ENCODE peak calls at places on chromosomes 12 and 14, in seven cellular contexts. P, R, E, T, M, V and F are unnamed samples.
A peak's percentile ranks its signal among the peaks of the same experiment; 100 is the strongest.

GRCh38 chr12:5428332-5429221 is 3.3 kb upstream of the NTF3 start:
- DNase-seq in P (no peak), R (no peak), E (peak; percentile 15), T (no peak), M (no peak), V (peak; percentile 57), F (peak; percentile 52)

GRCh38 chr12:9750276-9751203 is 10.2 kb downstream of the CD69 start:
- DNase-seq in P (peak; percentile 65), R (peak; percentile 46), E (peak; percentile 66), T (peak; percentile 47), M (no peak), V (no peak), F (no peak)

GRCh38 chr12:100897240-100897639 is 102.7 kb downstream of the ANO4 start:
- DNase-seq in P (no peak), R (no peak), E (no peak), T (no peak), M (no peak), V (no peak), F (no peak)

GRCh38 chr14:69699743-69700309 is 67.1 kb upstream of the SRSF5 start:
- DNase-seq in P (no peak), R (no peak), E (no peak), T (no peak), M (no peak), V (no peak), F (no peak)

GRCh38 chr14:39467889-39468524 is 35.8 kb upstream of the FBXO33 start:
- DNase-seq in P (no peak), R (peak; percentile 55), E (no peak), T (peak; percentile 83), M (no peak), V (peak; percentile 66), F (peak; percentile 69)

GRCh38 chr12:42468341-42468821 is 121.2 kb downstream of the PRICKLE1 start:
- DNase-seq in P (no peak), R (no peak), E (no peak), T (no peak), M (peak; percentile 45), V (no peak), F (no peak)

GRCh38 chr12:101678081-101678480 is 19.4 kb upstream of the CHPT1 start:
- DNase-seq in P (no peak), R (no peak), E (no peak), T (no peak), M (no peak), V (no peak), F (no peak)

GRCh38 chr12:108833355-108833733 is 24.0 kb downstream of the SSH1 start:
- DNase-seq in P (no peak), R (peak; percentile 71), E (no peak), T (no peak), M (no peak), V (no peak), F (no peak)

GRCh38 chr12:132523576-132524331 is 33.8 kb downstream of the FBRSL1 start:
- DNase-seq in P (peak; percentile 83), R (no peak), E (peak; percentile 77), T (peak; percentile 32), M (no peak), V (peak; percentile 94), F (peak; percentile 86)

GRCh38 chr12:58966939-58967338 is 46.6 kb upstream of the LRIG3 start:
- DNase-seq in P (no peak), R (no peak), E (no peak), T (no peak), M (no peak), V (no peak), F (no peak)

GRCh38 chr12:51020448-51021182 is 5.6 kb downstream of the SLC11A2 start:
- DNase-seq in P (no peak), R (no peak), E (no peak), T (no peak), M (no peak), V (no peak), F (no peak)

GRCh38 chr12:53241623-53242412 is 9.8 kb upstream of the RARG start:
- DNase-seq in P (no peak), R (no peak), E (no peak), T (no peak), M (no peak), V (no peak), F (peak; percentile 66)

GRCh38 chr12:52086944-52087835 is 7.7 kb downstream of the SMIM41 start:
- DNase-seq in P (no peak), R (no peak), E (no peak), T (no peak), M (no peak), V (no peak), F (no peak)

GRCh38 chr14:101028971-101029667 is 125.6 kb upstream of the RTL1 start:
- DNase-seq in P (no peak), R (no peak), E (no peak), T (no peak), M (no peak), V (no peak), F (no peak)

GRCh38 chr12:13099066-13099909 is 4.2 kb downstream of the GSG1 start:
- DNase-seq in P (no peak), R (no peak), E (no peak), T (no peak), M (no peak), V (no peak), F (no peak)

GRCh38 chr14:32986791-32987545 is 48.3 kb downstream of the NPAS3 start:
- DNase-seq in P (no peak), R (no peak), E (no peak), T (no peak), M (no peak), V (no peak), F (no peak)

GRCh38 chr12:101779626-101780025 is 40.4 kb upstream of the SYCP3 start:
- DNase-seq in P (no peak), R (no peak), E (no peak), T (no peak), M (no peak), V (no peak), F (no peak)

GRCh38 chr14:70663707-70664179 is 22.0 kb downstream of the TTC9 start:
- DNase-seq in P (no peak), R (no peak), E (peak; percentile 12), T (no peak), M (peak; percentile 90), V (no peak), F (no peak)

GRCh38 chr12:106140223-106140986 is 1.7 kb upstream of the NUAK1 start:
- DNase-seq in P (no peak), R (no peak), E (no peak), T (no peak), M (no peak), V (no peak), F (no peak)

GRCh38 chr14:98871796-98872195 is 400.2 kb downstream of the BCL11B start:
- DNase-seq in P (no peak), R (no peak), E (no peak), T (no peak), M (no peak), V (no peak), F (no peak)

DNA sequence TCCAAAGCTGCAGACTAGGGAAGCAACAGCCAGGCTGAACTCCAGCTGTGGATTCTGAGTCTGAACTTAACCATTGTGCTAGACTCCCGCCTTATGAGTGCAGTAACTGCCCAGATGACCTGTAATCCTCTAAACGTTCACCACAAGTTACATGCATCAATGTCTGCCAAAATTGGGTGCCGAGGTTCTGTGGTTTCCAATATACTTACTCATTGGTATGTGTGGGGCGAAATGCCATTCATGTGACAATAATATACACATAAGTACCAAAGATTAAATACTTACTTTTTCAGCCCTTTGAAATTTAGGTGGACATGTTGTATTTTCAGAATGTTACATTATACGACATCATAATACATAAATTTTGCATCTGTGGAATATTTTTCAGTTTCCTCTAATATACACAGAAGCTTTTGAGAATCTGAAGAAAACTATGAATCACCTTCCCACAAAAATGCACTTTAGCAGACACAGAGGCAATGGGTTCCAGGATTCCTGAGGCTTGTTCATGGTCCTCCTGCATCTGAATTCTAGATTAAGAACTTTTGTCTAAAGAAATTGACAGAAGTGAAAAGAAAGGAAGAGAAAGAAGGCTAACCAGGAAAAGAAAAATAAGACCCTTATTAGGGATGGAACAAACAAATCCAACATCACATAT is 31.7 kb downstream of the GRIP1 start:
- DNase-seq in P (no peak), R (no peak), E (no peak), T (no peak), M (no peak), V (no peak), F (no peak)
- TF ChIP-seq SP1 in P (no peak), R (no peak), E (no peak), T (no peak), M (no peak), V (no peak), F (no peak)

DNA sequence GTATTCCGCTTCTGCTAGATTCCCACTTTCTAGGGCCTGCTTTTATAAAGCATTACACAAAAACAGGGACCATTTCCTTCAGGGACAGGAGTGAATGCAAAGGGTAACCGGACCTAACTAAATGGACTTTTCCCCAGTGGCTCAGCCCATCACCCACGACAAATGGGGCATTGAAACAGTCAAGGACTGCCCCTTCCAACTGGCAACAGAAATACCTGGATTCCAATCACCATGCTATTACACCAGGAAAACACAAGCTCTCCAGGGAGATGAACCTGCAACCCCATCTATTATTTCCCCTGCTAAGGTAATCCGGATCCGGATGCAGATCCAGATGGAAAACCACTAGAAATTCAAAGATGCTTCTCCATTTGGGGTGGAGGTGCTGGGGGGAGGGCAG is 1.0 kb downstream of the MPHOSPH9 start:
- DNase-seq in P (no peak), R (no peak), E (no peak), T (peak; percentile 30), M (no peak), V (no peak), F (no peak)
- TF ChIP-seq SP1 in P (no peak), R (no peak), E (no peak), T (no peak), M (no peak), V (no peak), F (no peak)

GRCh38 chr14:92676448-92677086 is 71.9 kb downstream of the LGMN start:
- DNase-seq in P (no peak), R (no peak), E (no peak), T (no peak), M (no peak), V (no peak), F (no peak)
- TF ChIP-seq SP1 in P (no peak), R (no peak), E (no peak), T (no peak), M (no peak), V (no peak), F (no peak)

DNA sequence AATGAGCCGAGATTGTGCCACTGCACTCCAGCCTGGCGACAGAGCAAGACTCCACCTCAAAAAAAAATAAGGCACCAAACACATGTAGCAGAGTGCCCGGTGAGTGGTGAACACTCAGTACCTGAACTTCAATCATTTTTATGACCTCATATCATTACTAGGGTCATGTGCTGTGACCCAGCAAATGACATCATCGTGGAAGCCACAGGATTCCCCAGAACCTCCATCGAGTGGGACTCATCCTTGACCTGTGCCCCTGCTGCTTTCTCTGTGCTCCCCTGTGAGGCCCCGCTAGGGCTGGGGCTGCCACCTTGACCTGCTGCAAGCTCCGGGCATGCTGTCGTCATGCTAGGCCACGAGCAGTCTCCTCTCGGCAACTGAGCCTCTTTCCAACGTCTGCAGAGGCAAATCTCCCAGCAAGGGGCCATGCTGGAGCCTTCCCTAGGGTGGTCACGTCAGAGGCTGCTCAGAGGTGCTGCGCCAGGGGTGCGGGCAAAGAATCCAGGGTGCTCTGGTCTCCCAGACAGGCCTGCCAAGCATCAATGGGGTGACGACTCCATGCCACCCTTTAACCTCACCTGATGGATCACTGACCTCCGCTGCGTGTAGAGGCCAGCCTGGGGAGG is 18.5 kb downstream of the GLTP start:
- DNase-seq in P (no peak), R (no peak), E (no peak), T (peak; percentile 60), M (no peak), V (no peak), F (no peak)
- TF ChIP-seq SP1 in P (no peak), R (no peak), E (no peak), T (no peak), M (no peak), V (no peak), F (no peak)